ENCODE peak calls at places on chromosome 7, in six cellular contexts. Z is GM23248, U is neural progenitor cell, O is MM.1S, T is HCT116, I is PC-3. E is an unnamed sample. For H3K36me3, the result is how much of the 10 kb centered on the place peaks cover.

GRCh38 chr7:156156734-156157408 is 344.6 kb upstream of the SHH start:
- DNase-seq in I (peak), Z (no peak), O (peak), T (peak), U (peak), E (no peak)

GRCh38 chr7:159370-160270 is 32.8 kb upstream of the FAM20C start:
- DNase-seq in T (no peak), O (peak), I (no peak), Z (no peak), U (no peak), E (no peak)

GRCh38 chr7:90298145-90299038 is 22.7 kb downstream of the FAM237B start:
- DNase-seq in U (peak), O (peak), T (peak), Z (peak), I (peak), E (peak)

GRCh38 chr7:84194484-84195260 is at the start of gene SEMA3A:
- DNase-seq in Z (peak), U (peak), I (peak), O (peak), T (peak), E (no peak)

GRCh38 chr7:79453558-79454324 is at the start of gene MAGI2:
- DNase-seq in O (peak), I (no peak), T (no peak), Z (peak), U (peak), E (no peak)

GRCh38 chr7:6246257-6246917 is 26.0 kb downstream of the CYTH3 start:
- DNase-seq in U (no peak), T (no peak), O (no peak), I (no peak), Z (peak), E (no peak)

GRCh38 chr7:43639858-43640491 is 57.1 kb downstream of the STK17A start:
- DNase-seq in T (no peak), Z (peak), I (peak), O (no peak), U (peak), E (no peak)

GRCh38 chr7:69732203-69732602 is 133.9 kb downstream of the AUTS2 start:
- DNase-seq in O (no peak), U (no peak), Z (no peak), I (peak), T (no peak), E (no peak)

GRCh38 chr7:101645951-101646350 is 16.9 kb upstream of the MYL10 start:
- DNase-seq in O (no peak), U (no peak), I (no peak), Z (no peak), T (no peak), E (no peak)

GRCh38 chr7:102983602-102984001 is 70.8 kb downstream of the LRRC17 start:
- DNase-seq in U (no peak), O (no peak), T (no peak), I (no peak), Z (no peak), E (no peak)

GRCh38 chr7:112942981-112943380 is 143.6 kb downstream of the GPR85 start:
- DNase-seq in U (no peak), T (no peak), O (no peak), Z (no peak), I (no peak), E (no peak)

GRCh38 chr7:88669913-88670312 is 89.6 kb upstream of the ZNF804B start:
- DNase-seq in T (no peak), O (no peak), Z (no peak), U (no peak), I (no peak), E (no peak)

GRCh38 chr7:34357946-34358345 is 300.1 kb upstream of the NPSR1 start:
- DNase-seq in O (no peak), U (no peak), I (no peak), Z (no peak), T (no peak), E (no peak)

GRCh38 chr7:15995027-15995426 is 308.5 kb upstream of the MEOX2 start:
- DNase-seq in Z (no peak), U (no peak), O (no peak), I (no peak), T (no peak), E (no peak)

GRCh38 chr7:14235056-14235455 is 245.6 kb upstream of the ETV1 start:
- DNase-seq in I (no peak), O (no peak), T (no peak), U (no peak), Z (no peak), E (no peak)

GRCh38 chr7:19117081-19117869 is at the start of gene TWIST1:
- DNase-seq in T (no peak), O (peak), Z (peak), U (peak), I (peak), E (no peak)

GRCh38 chr7:85115862-85116261 is 71.0 kb downstream of the SEMA3D start:
- DNase-seq in T (no peak), O (no peak), Z (no peak), I (peak), U (no peak), E (no peak)

GRCh38 chr7:2635810-2636701 is 4.3 kb downstream of the TTYH3 start:
- DNase-seq in U (no peak), Z (no peak), O (no peak), T (no peak), I (no peak), E (no peak)

GRCh38 chr7:81482600-81483186 is 287.2 kb downstream of the HGF start:
- DNase-seq in U (peak), O (peak), Z (peak), T (peak), I (peak), E (peak)

GRCh38 chr7:107767391-107767790 is 23.4 kb downstream of the CBLL1 start:
- DNase-seq in U (no peak), Z (no peak), I (no peak), T (no peak), O (no peak), E (no peak)

GRCh38 chr7:107432261-107432660 is 37.6 kb upstream of the GPR22 start:
- DNase-seq in Z (no peak), I (no peak), T (no peak), U (no peak), O (no peak), E (no peak)

GRCh38 chr7:102874166-102874829 is 38.5 kb upstream of the LRRC17 start:
- DNase-seq in Z (peak), O (no peak), U (no peak), I (peak), T (peak), E (no peak)

GRCh38 chr7:96870934-96871333 is 134.4 kb upstream of the DLX6 start:
- DNase-seq in U (no peak), T (no peak), Z (no peak), O (no peak), I (no peak), E (no peak)

GRCh38 chr7:64870656-64871055 is 32.4 kb upstream of the ZNF273 start:
- DNase-seq in O (no peak), U (no peak), I (no peak), Z (no peak), T (no peak), E (no peak)

GRCh38 chr7:25181537-25181936 is 46.7 kb downstream of the NPVF start:
- DNase-seq in U (no peak), I (no peak), T (no peak), Z (no peak), O (no peak), E (no peak)

GRCh38 chr7:153858335-153858734 is 193.9 kb upstream of the DPP6 start:
- DNase-seq in Z (peak), I (no peak), O (no peak), U (no peak), T (no peak), E (no peak)

GRCh38 chr7:143147070-143147469 is 15.2 kb downstream of the PIP start:
- DNase-seq in Z (no peak), I (no peak), O (no peak), T (no peak), U (no peak), E (no peak)

GRCh38 chr7:157490465-157490912 is 153.7 kb downstream of the DNAJB6 start:
- DNase-seq in U (no peak), I (peak), O (no peak), Z (peak), T (peak), E (peak)

GRCh38 chr7:157846281-157846680 is 509.5 kb downstream of the DNAJB6 start:
- DNase-seq in Z (no peak), T (no peak), O (no peak), I (no peak), U (no peak), E (no peak)

GRCh38 chr7:45915606-45916005 is 5.5 kb downstream of the IGFBP3 start:
- DNase-seq in T (no peak), I (no peak), Z (peak), U (no peak), O (no peak), E (no peak)

GRCh38 chr7:45917064-45917463 is 4.0 kb downstream of the IGFBP3 start:
- DNase-seq in Z (no peak), U (no peak), O (no peak), T (no peak), I (no peak), E (no peak)

GRCh38 chr7:45919231-45919825 is 1.7 kb downstream of the IGFBP3 start:
- DNase-seq in U (peak), O (no peak), T (no peak), I (no peak), Z (peak), E (no peak)

GRCh38 chr7:45918556-45918955 is 2.5 kb downstream of the IGFBP3 start:
- DNase-seq in Z (no peak), U (no peak), O (peak), I (no peak), T (no peak), E (no peak)

GRCh38 chr7:45917658-45918057 is 3.4 kb downstream of the IGFBP3 start:
- DNase-seq in T (no peak), O (peak), U (peak), Z (peak), I (peak), E (peak)
- H3K36me3 ChIP-seq in T (under half), O (under half), U (under half), Z (half or more), I (under half), E (under half)

DNA sequence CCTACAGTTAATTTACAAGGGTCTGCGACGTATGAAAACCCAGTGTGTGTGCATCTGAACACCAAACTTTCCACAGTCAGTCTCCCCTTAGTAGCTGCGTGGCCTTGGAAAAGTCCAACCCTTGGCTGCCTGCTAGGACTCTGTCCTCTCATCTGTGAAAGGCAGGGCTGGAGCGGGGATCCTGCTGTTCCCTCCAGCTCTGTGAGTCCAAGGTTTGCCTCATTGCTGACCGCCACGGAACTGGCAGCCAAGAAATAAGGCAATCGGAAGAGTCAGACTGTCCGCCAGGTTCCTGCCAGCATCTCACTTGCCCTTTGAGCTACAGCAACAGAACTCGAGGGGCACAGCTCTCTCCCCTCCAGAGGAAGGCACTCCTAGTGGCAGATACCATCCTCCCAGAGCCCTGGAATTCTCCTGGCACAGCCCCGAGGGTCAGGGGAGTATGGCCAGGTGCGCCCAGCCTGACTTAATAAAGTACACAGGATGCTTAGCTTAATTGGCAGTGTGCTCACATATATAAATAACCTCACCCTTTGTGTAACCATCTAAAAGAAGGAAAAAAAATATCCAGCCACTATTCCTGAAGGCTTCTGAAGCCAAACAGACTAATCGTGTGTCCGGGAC is 530.1 kb upstream of the FOXK1 start:
- DNase-seq in T (no peak), I (peak), Z (no peak), O (no peak), U (no peak), E (no peak)
- TF ChIP-seq EZH2phosphoT487 in T (no peak), I (no peak), Z (no peak), O (no peak), U (no peak), E (no peak)

GRCh38 chr7:133980794-133981193 is 146.3 kb upstream of the LRGUK start:
- DNase-seq in I (no peak), O (no peak), T (no peak), Z (no peak), U (no peak), E (no peak)
- H3K36me3 ChIP-seq in I (under half), O (under half), T (under half), Z (under half), U (under half), E (under half)

DNA sequence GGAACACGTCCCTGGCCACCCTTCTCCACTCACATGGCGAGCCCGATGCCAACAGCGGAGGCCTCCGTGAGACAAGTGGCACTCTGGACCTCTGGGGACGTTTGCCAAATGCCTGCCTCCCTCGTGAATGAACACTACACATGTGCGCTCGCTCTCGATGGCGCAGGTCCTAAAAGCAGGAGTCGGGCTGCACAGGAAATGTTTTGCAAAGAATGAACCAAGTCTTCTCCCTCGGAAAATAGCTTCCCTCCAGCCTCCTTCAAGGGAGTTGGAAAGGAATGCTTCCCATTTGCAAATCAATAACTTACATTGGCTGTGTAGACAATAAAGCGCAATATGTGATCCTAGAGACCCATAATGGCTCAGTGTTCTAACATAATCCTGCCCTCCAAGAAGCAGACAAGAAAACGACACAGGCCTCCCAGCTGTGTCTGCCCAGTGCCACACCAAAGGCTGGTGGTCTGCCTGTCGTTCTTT is 38.6 kb downstream of the ATXN7L1 start:
- DNase-seq in T (no peak), O (no peak), U (peak), I (no peak), Z (no peak), E (no peak)
- TF ChIP-seq EZH2phosphoT487 in T (no peak), O (no peak), U (no peak), I (no peak), Z (no peak), E (no peak)

DNA sequence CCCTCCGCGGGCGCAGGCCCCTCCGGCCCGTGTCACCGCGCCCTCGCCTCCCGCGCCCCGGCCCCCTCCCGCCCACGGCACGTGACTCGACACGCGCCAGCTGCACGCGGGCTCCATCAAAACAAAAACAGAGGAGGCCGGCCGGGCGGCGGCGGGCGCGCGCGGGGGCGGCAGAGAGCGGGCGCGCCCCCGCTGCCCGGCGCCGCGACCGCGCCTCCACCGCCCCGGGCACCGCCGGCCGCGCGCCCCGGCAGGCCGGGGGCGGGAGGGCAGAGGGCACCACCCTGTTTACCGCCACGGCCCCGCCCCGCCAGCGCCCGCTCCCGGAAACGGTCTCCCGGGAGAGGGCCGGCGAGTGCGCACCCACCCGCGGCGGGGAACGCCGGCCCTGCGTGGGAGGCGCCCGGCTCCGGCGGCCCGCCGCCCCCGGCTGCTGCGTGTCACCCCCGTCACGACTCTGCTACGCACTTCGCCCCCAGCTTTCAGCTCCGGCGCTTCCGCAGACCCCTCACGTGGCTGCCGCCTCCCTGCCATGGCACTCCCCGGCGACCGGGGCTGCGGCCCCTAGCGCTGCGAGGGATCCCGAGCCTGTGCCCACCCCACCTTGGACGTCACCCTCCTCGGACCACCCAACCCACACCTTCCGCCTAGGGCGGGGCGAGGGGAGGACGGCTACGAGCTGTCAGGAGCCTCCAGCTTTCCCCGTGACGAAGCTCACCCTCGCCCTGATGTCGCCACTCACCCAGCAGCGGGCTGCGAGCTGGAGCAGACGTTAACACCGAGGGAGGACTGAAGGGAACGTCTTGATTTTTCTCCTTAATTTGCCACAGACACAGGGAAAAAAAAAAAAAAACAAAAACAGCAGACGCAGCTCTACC is 221.6 kb upstream of the MKLN1 start:
- DNase-seq in T (no peak), Z (peak), O (peak), U (peak), I (peak), E (peak)
- H3K36me3 ChIP-seq in T (under half), Z (under half), O (under half), U (under half), I (under half), E (under half)

GRCh38 chr7:1286946-1287628 is 54.4 kb downstream of the UNCX start:
- DNase-seq in O (no peak), Z (no peak), T (no peak), U (no peak), I (no peak), E (no peak)

GRCh38 chr7:1287629-1288225 is 55.1 kb downstream of the UNCX start:
- DNase-seq in U (no peak), Z (no peak), T (no peak), I (no peak), O (no peak), E (no peak)

GRCh38 chr7:1288996-1289551 is 56.4 kb downstream of the UNCX start:
- DNase-seq in Z (no peak), T (no peak), I (no peak), U (no peak), O (no peak), E (no peak)

GRCh38 chr7:1289681-1290261 is 57.1 kb downstream of the UNCX start:
- DNase-seq in I (peak), Z (no peak), T (no peak), O (no peak), U (peak), E (no peak)

GRCh38 chr7:1288390-1288995 is 55.8 kb downstream of the UNCX start:
- DNase-seq in U (no peak), I (no peak), O (no peak), T (no peak), Z (no peak), E (no peak)
- TF ChIP-seq EZH2phosphoT487 in U (no peak), I (no peak), O (no peak), T (no peak), Z (no peak), E (no peak)

DNA sequence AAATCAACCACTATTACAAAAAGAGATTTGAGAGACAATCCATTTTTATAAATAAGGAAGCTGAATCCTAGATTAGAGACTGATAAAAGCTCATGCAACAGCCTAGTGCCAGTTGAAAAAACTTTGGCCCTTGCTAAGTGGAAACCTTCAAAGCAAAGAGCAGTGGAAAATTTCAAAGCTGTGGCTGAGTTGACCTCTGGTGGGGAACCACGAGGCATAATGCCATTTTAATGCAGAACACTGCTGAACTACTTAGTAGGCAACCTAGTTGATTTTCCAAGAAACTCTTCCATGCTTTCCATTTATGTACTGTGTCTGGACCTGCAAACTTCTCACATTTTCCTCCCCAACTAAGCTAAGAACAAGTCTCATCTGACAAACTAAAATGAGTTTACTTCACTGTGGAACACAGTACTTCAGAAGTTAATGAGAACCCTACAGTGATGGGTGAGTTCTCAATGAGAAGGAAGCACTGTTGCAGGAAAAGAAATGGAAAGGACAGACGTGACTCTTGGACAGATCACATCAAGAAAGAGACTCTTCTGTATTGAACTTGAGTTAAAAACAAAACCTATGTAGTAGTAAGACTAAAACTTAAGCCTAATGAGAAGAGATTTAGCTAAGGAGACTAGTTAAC is 19.5 kb downstream of the FZD9 start:
- DNase-seq in O (no peak), I (no peak), U (no peak), Z (no peak), T (no peak), E (no peak)
- H3K36me3 ChIP-seq in O (under half), I (half or more), U (under half), Z (half or more), T (half or more), E (half or more)

GRCh38 chr7:55247466-55247865 is 117.7 kb upstream of the LANCL2 start:
- DNase-seq in I (peak), U (no peak), T (no peak), O (no peak), Z (peak), E (no peak)

GRCh38 chr7:55248526-55248925 is 116.6 kb upstream of the LANCL2 start:
- DNase-seq in U (no peak), O (no peak), Z (no peak), I (no peak), T (no peak), E (no peak)

GRCh38 chr7:55244346-55244745 is 120.8 kb upstream of the LANCL2 start:
- DNase-seq in Z (no peak), U (no peak), T (no peak), O (no peak), I (no peak), E (no peak)

GRCh38 chr7:55245271-55245723 is 119.8 kb upstream of the LANCL2 start:
- DNase-seq in I (peak), U (no peak), O (no peak), Z (peak), T (no peak), E (no peak)

DNA sequence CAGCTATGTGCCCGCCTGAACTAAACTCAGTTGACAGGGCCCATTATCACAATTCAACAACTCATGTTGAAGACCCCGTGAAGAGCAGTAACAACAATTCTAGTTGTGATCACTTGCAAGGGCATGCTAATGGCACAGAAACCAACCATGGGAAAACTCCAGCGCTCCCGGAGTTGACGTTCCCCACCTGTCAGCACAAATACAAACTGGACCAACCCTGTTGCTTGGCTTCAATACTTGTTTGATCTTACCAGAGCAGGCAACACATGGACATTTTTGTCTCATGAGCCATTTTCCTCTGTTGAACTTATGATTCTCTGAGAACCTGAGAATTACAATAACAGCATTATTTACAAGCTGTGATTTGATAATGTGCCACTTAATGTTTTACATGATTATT is 119.0 kb upstream of the LANCL2 start:
- DNase-seq in Z (peak), U (no peak), I (peak), O (no peak), T (no peak), E (no peak)
- TF ChIP-seq EZH2phosphoT487 in Z (no peak), U (no peak), I (no peak), O (no peak), T (no peak), E (no peak)